ENCODE peak calls at places on chromosomes 16 and 17, in four cellular contexts. One of them, this sample, is unnamed.

GRCh38 chr16:56872863-56873391 is 7.9 kb downstream of the SLC12A3 start:
- DNase-seq in tibial nerve: no peak
- DNase-seq in A549: no peak
- DNase-seq in fibroblast of pulmonary artery: no peak
- DNase-seq in this sample: no peak

GRCh38 chr16:62392698-62393097 is 356.5 kb upstream of the CDH8 start:
- DNase-seq in fibroblast of pulmonary artery: no peak
- DNase-seq in tibial nerve: no peak
- DNase-seq in A549: no peak
- DNase-seq in this sample: no peak

GRCh38 chr16:66188786-66189725 is 177.4 kb upstream of the CDH5 start:
- DNase-seq in fibroblast of pulmonary artery: peak; percentile 80
- DNase-seq in A549: no peak
- DNase-seq in tibial nerve: peak; percentile 59
- DNase-seq in this sample: no peak

GRCh38 chr16:85806539-85806938 is 7.0 kb downstream of the COX4I1 start:
- DNase-seq in tibial nerve: no peak
- DNase-seq in fibroblast of pulmonary artery: no peak
- DNase-seq in A549: no peak
- DNase-seq in this sample: no peak

GRCh38 chr16:77971306-77972131 is 50.8 kb upstream of the CLEC3A start:
- DNase-seq in fibroblast of pulmonary artery: peak; percentile 79
- DNase-seq in A549: peak; percentile 64
- DNase-seq in tibial nerve: peak; percentile 91
- DNase-seq in this sample: peak; percentile 89

GRCh38 chr16:67277999-67278772 is 1.1 kb upstream of the PLEKHG4 start:
- DNase-seq in A549: no peak
- DNase-seq in fibroblast of pulmonary artery: peak; percentile 75
- DNase-seq in tibial nerve: no peak
- DNase-seq in this sample: no peak

GRCh38 chr17:66805567-66805966 is 29.4 kb upstream of the CACNG5 start:
- DNase-seq in fibroblast of pulmonary artery: no peak
- DNase-seq in tibial nerve: no peak
- DNase-seq in A549: no peak
- DNase-seq in this sample: no peak

GRCh38 chr16:15946257-15947044 is 3.0 kb upstream of the ABCC1 start:
- DNase-seq in A549: peak; percentile 93
- DNase-seq in fibroblast of pulmonary artery: peak; percentile 82
- DNase-seq in tibial nerve: no peak
- DNase-seq in this sample: no peak

GRCh38 chr16:48947371-48947713 is 334.3 kb downstream of the CBLN1 start:
- DNase-seq in A549: no peak
- DNase-seq in tibial nerve: no peak
- DNase-seq in fibroblast of pulmonary artery: no peak
- DNase-seq in this sample: no peak

GRCh38 chr17:15269690-15270089 is 4.6 kb upstream of the PMP22 start:
- DNase-seq in tibial nerve: no peak
- DNase-seq in A549: no peak
- DNase-seq in fibroblast of pulmonary artery: peak; percentile 54
- DNase-seq in this sample: no peak

GRCh38 chr16:87295259-87295658 is 21.9 kb downstream of the C16orf95 start:
- DNase-seq in tibial nerve: no peak
- DNase-seq in A549: peak; percentile 44
- DNase-seq in fibroblast of pulmonary artery: no peak
- DNase-seq in this sample: no peak

GRCh38 chr16:56518435-56518834 is 1.4 kb downstream of the BBS2 start:
- DNase-seq in fibroblast of pulmonary artery: no peak
- DNase-seq in A549: no peak
- DNase-seq in tibial nerve: no peak
- DNase-seq in this sample: no peak

GRCh38 chr17:81385320-81386111 is 9.7 kb upstream of the BAHCC1 start:
- DNase-seq in A549: no peak
- DNase-seq in tibial nerve: no peak
- DNase-seq in fibroblast of pulmonary artery: no peak
- DNase-seq in this sample: peak; percentile 72

GRCh38 chr17:31629696-31630470 is 229.2 kb downstream of the COPRS start:
- DNase-seq in tibial nerve: no peak
- DNase-seq in A549: no peak
- DNase-seq in fibroblast of pulmonary artery: peak; percentile 22
- DNase-seq in this sample: no peak

GRCh38 chr17:68937890-68938514 is 17.2 kb downstream of the ABCA8 start:
- DNase-seq in tibial nerve: no peak
- DNase-seq in A549: no peak
- DNase-seq in fibroblast of pulmonary artery: no peak
- DNase-seq in this sample: no peak

DNA sequence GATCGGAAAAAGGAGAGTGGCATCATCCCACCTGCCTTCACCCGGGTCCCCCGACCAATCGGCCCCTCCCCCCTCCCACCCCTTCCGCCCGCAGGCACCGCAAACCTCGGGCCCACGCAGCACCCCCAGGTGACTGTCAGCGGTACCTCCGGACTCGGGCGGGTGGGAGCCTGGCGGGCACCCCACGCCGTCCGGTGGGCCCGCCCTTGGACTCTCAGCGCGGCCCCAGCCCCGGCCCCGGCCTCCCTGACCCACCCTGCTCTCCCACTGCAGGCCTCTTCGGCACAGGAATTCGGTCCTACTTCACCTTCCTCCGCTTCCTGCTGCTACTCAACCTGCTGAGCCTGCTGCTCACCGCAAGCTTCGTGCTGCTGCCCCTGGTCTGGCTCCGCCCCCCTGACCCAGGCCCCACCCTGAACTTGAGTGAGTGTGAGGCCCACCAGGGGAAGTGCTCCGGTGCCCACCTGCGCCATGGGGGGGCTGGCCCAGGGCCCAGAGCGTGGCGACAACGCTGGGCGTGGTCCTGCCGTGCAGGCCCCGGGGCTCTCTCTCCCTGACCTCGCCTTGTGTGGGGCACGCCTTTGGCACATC is 1.6 kb downstream of the TMC8 start:
- DNase-seq in A549: no peak
- DNase-seq in tibial nerve: no peak
- DNase-seq in fibroblast of pulmonary artery: no peak
- DNase-seq in this sample: no peak
- TF ChIP-seq CTCF in A549: no peak
- TF ChIP-seq CTCF in tibial nerve: no peak
- TF ChIP-seq CTCF in fibroblast of pulmonary artery: no peak
- TF ChIP-seq CTCF in this sample: no peak

GRCh38 chr16:3656491-3657468 is 2.3 kb downstream of the DNASE1 start:
- DNase-seq in fibroblast of pulmonary artery: no peak
- DNase-seq in A549: no peak
- DNase-seq in tibial nerve: no peak
- DNase-seq in this sample: no peak
- TF ChIP-seq CTCF in fibroblast of pulmonary artery: no peak
- TF ChIP-seq CTCF in A549: no peak
- TF ChIP-seq CTCF in tibial nerve: no peak
- TF ChIP-seq CTCF in this sample: no peak

GRCh38 chr16:47018223-47018891 is 44.9 kb upstream of the DNAJA2 start:
- DNase-seq in A549: peak; percentile 75
- DNase-seq in tibial nerve: no peak
- DNase-seq in fibroblast of pulmonary artery: peak; percentile 22
- DNase-seq in this sample: peak; percentile 35
- TF ChIP-seq CTCF in A549: no peak
- TF ChIP-seq CTCF in tibial nerve: no peak
- TF ChIP-seq CTCF in fibroblast of pulmonary artery: peak; percentile 44
- TF ChIP-seq CTCF in this sample: peak; percentile 64

DNA sequence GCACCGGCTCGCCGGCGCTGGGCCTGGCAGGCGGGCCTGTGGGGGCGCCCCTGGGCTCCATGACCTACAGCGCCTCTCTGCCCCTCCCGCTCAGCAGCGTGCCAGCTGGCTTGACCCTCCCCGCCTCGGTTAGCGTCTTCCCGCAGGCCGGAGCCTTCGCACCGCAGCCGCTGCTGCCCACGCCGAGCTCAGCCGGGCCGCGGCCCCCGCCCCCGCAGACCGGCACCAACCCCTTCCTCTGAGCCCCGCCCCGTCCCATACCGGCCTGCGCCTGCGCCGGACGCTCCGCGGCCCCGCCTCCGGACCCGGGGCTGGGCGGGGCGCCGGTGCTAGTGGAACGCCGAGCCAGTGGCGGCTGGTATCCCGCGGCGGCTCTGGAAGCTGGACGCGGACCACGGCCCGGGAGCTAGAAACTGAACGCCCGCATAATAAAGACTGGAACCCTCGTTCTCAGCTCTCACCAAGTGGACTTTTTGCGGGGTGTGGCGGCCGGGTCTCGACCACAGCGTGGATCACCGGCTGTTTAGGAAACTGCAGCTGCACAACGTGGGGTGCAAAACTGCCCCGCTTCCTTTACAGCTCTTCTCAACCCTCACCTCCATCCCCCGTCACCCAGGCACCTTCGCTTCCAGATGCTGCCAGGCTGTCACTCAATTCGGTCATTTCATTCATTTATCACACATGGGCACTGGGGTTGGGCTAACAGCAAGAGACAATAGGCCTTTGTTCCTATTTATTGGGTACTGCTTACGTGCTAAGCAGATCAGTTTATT is 4.9 kb upstream of the SPATA20 start:
- DNase-seq in A549: peak; percentile 80
- DNase-seq in fibroblast of pulmonary artery: peak; percentile 73
- DNase-seq in tibial nerve: peak; percentile 75
- DNase-seq in this sample: peak; percentile 84
- TF ChIP-seq CTCF in A549: peak; percentile 28
- TF ChIP-seq CTCF in fibroblast of pulmonary artery: no peak
- TF ChIP-seq CTCF in tibial nerve: peak; percentile 30
- TF ChIP-seq CTCF in this sample: no peak

GRCh38 chr16:9134306-9134705 is 42.9 kb downstream of the HAPSTR1 start:
- DNase-seq in fibroblast of pulmonary artery: no peak
- DNase-seq in tibial nerve: no peak
- DNase-seq in A549: no peak
- DNase-seq in this sample: no peak

GRCh38 chr16:9138021-9138680 is 46.7 kb downstream of the HAPSTR1 start:
- DNase-seq in fibroblast of pulmonary artery: no peak
- DNase-seq in A549: no peak
- DNase-seq in tibial nerve: no peak
- DNase-seq in this sample: no peak

GRCh38 chr16:9136596-9136995 is 45.2 kb downstream of the HAPSTR1 start:
- DNase-seq in tibial nerve: no peak
- DNase-seq in A549: no peak
- DNase-seq in fibroblast of pulmonary artery: no peak
- DNase-seq in this sample: no peak

GRCh38 chr16:9135797-9136196 is 44.4 kb downstream of the HAPSTR1 start:
- DNase-seq in fibroblast of pulmonary artery: no peak
- DNase-seq in tibial nerve: no peak
- DNase-seq in A549: no peak
- DNase-seq in this sample: no peak

DNA sequence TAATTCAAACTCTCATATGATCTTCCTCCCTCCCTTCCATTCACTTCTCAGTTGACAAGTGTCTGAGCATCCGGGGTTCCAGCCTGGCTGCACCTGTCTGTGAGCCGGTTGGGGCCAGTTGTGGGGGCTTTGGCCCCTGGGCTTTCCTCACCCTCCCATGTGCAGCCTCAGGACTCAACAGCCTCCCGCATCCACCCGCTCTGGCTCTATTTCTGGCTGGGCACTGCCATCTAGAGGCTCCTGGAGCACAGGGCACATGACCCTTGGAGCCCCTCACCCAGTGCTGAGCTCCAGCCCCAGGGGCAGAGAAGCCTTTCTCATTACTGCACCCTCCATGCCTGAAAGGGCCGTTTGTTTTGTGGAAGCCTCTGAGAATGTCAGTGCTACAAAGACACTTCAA is 43.3 kb downstream of the HAPSTR1 start:
- DNase-seq in A549: peak; percentile 67
- DNase-seq in fibroblast of pulmonary artery: peak; percentile 56
- DNase-seq in tibial nerve: peak; percentile 22
- DNase-seq in this sample: peak; percentile 55
- TF ChIP-seq CTCF in A549: peak; percentile 77
- TF ChIP-seq CTCF in fibroblast of pulmonary artery: peak; percentile 53
- TF ChIP-seq CTCF in tibial nerve: peak; percentile 21
- TF ChIP-seq CTCF in this sample: peak; percentile 68

This sample was measured in neural crest cell.